ENCODE peak calls at places on chromosome 5, in four cellular contexts. One of them, this sample, is unnamed.
A peak's percentile ranks its signal among the peaks of the same experiment; 100 is the strongest.

GRCh38 chr5:118253401-118254061 is 734.8 kb downstream of the DTWD2 start:
- DNase-seq in fibroblast of lung: no peak
- DNase-seq in B cell: no peak
- DNase-seq in stromal cell of bone marrow: peak; percentile 33
- DNase-seq in this sample: no peak

GRCh38 chr5:136058031-136058971 is 29.5 kb downstream of the TGFBI start:
- DNase-seq in fibroblast of lung: peak; percentile 99
- DNase-seq in B cell: no peak
- DNase-seq in stromal cell of bone marrow: peak; percentile 92
- DNase-seq in this sample: no peak

GRCh38 chr5:108650997-108651396 is 96.7 kb upstream of the FER start:
- DNase-seq in fibroblast of lung: peak; percentile 80
- DNase-seq in B cell: no peak
- DNase-seq in stromal cell of bone marrow: peak; percentile 81
- DNase-seq in this sample: no peak

GRCh38 chr5:145465487-145466263 is 369.5 kb downstream of the PRELID2 start:
- DNase-seq in fibroblast of lung: no peak
- DNase-seq in B cell: no peak
- DNase-seq in stromal cell of bone marrow: no peak
- DNase-seq in this sample: no peak

GRCh38 chr5:173211284-173211683 is 23.7 kb downstream of the NKX2-5 start:
- DNase-seq in fibroblast of lung: no peak
- DNase-seq in B cell: no peak
- DNase-seq in stromal cell of bone marrow: no peak
- DNase-seq in this sample: no peak

GRCh38 chr5:65018763-65019162 is 250.0 kb downstream of the CWC27 start:
- DNase-seq in fibroblast of lung: no peak
- DNase-seq in B cell: no peak
- DNase-seq in stromal cell of bone marrow: no peak
- DNase-seq in this sample: no peak

GRCh38 chr5:90534922-90535321 is 5.5 kb upstream of the LYSMD3 start:
- DNase-seq in fibroblast of lung: no peak
- DNase-seq in B cell: no peak
- DNase-seq in stromal cell of bone marrow: no peak
- DNase-seq in this sample: no peak

GRCh38 chr5:144742376-144742775 is 571.7 kb downstream of the KCTD16 start:
- DNase-seq in fibroblast of lung: no peak
- DNase-seq in B cell: no peak
- DNase-seq in stromal cell of bone marrow: no peak
- DNase-seq in this sample: no peak

GRCh38 chr5:157143127-157143959 is 678 bp upstream of the MED7 start:
- DNase-seq in fibroblast of lung: peak; percentile 21
- DNase-seq in B cell: no peak
- DNase-seq in stromal cell of bone marrow: peak; percentile 6
- DNase-seq in this sample: peak; percentile 78

GRCh38 chr5:167051369-167051768 is 1240.1 kb upstream of the WWC1 start:
- DNase-seq in fibroblast of lung: no peak
- DNase-seq in B cell: no peak
- DNase-seq in stromal cell of bone marrow: no peak
- DNase-seq in this sample: no peak

GRCh38 chr5:171424726-171425125 is 5.3 kb downstream of the FGF18 start:
- DNase-seq in fibroblast of lung: no peak
- DNase-seq in B cell: no peak
- DNase-seq in stromal cell of bone marrow: no peak
- DNase-seq in this sample: no peak

GRCh38 chr5:74081126-74081525 is 455.1 kb downstream of the ARHGEF28 start:
- DNase-seq in fibroblast of lung: no peak
- DNase-seq in B cell: no peak
- DNase-seq in stromal cell of bone marrow: no peak
- DNase-seq in this sample: no peak

GRCh38 chr5:113337515-113338140 is 97.2 kb downstream of the TSSK1B start:
- DNase-seq in fibroblast of lung: peak; percentile 69
- DNase-seq in B cell: no peak
- DNase-seq in stromal cell of bone marrow: no peak
- DNase-seq in this sample: no peak

GRCh38 chr5:127042593-127042992 is 12.2 kb upstream of the MARCHF3 start:
- DNase-seq in fibroblast of lung: peak; percentile 6
- DNase-seq in B cell: peak; percentile 16
- DNase-seq in stromal cell of bone marrow: no peak
- DNase-seq in this sample: no peak

GRCh38 chr5:114419941-114420340 is 58.1 kb downstream of the KCNN2 start:
- DNase-seq in fibroblast of lung: peak; percentile 9
- DNase-seq in B cell: no peak
- DNase-seq in stromal cell of bone marrow: peak; percentile 62
- DNase-seq in this sample: no peak

GRCh38 chr5:179268966-179269693 is 76.1 kb downstream of the ADAMTS2 start:
- DNase-seq in fibroblast of lung: no peak
- DNase-seq in B cell: no peak
- DNase-seq in stromal cell of bone marrow: no peak
- DNase-seq in this sample: no peak

GRCh38 chr5:96370981-96371380 is 62.1 kb downstream of the PCSK1 start:
- DNase-seq in fibroblast of lung: no peak
- DNase-seq in B cell: no peak
- DNase-seq in stromal cell of bone marrow: no peak
- DNase-seq in this sample: no peak

GRCh38 chr5:166581827-166582226 is 1709.6 kb upstream of the WWC1 start:
- DNase-seq in fibroblast of lung: peak; percentile 28
- DNase-seq in B cell: no peak
- DNase-seq in stromal cell of bone marrow: no peak
- DNase-seq in this sample: no peak

GRCh38 chr5:130045334-130045733 is 141.1 kb downstream of the CHSY3 start:
- DNase-seq in fibroblast of lung: peak; percentile 20
- DNase-seq in B cell: no peak
- DNase-seq in stromal cell of bone marrow: peak; percentile 6
- DNase-seq in this sample: no peak

GRCh38 chr5:553874-554273 is 29.6 kb upstream of the SLC9A3 start:
- DNase-seq in fibroblast of lung: no peak
- DNase-seq in B cell: no peak
- DNase-seq in stromal cell of bone marrow: no peak
- DNase-seq in this sample: no peak

GRCh38 chr5:56950626-56951130 is 1.2 kb downstream of the MIER3 start:
- DNase-seq in fibroblast of lung: peak; percentile 66
- DNase-seq in B cell: peak; percentile 57
- DNase-seq in stromal cell of bone marrow: peak; percentile 59
- DNase-seq in this sample: peak; percentile 22

GRCh38 chr5:78109891-78110324 is 184.6 kb downstream of the AP3B1 start:
- DNase-seq in fibroblast of lung: no peak
- DNase-seq in B cell: peak; percentile 72
- DNase-seq in stromal cell of bone marrow: no peak
- DNase-seq in this sample: no peak

GRCh38 chr5:33978307-33978706 is 6.2 kb downstream of the SLC45A2 start:
- DNase-seq in fibroblast of lung: no peak
- DNase-seq in B cell: no peak
- DNase-seq in stromal cell of bone marrow: no peak
- DNase-seq in this sample: no peak

GRCh38 chr5:108536321-108536720 is 154.4 kb upstream of the FBXL17 start:
- DNase-seq in fibroblast of lung: no peak
- DNase-seq in B cell: no peak
- DNase-seq in stromal cell of bone marrow: no peak
- DNase-seq in this sample: no peak

GRCh38 chr5:124644582-124644981 is 101.9 kb downstream of the ZNF608 start:
- DNase-seq in fibroblast of lung: no peak
- DNase-seq in B cell: no peak
- DNase-seq in stromal cell of bone marrow: no peak
- DNase-seq in this sample: no peak

GRCh38 chr5:150554857-150555256 is 46.9 kb downstream of the NDST1 start:
- DNase-seq in fibroblast of lung: no peak
- DNase-seq in B cell: no peak
- DNase-seq in stromal cell of bone marrow: no peak
- DNase-seq in this sample: no peak

GRCh38 chr5:169637085-169637855 is at the start of gene DOCK2:
- DNase-seq in fibroblast of lung: no peak
- DNase-seq in B cell: peak; percentile 84
- DNase-seq in stromal cell of bone marrow: no peak
- DNase-seq in this sample: no peak

GRCh38 chr5:139925163-139925562 is 117.9 kb downstream of the NRG2 start:
- DNase-seq in fibroblast of lung: no peak
- DNase-seq in B cell: no peak
- DNase-seq in stromal cell of bone marrow: no peak
- DNase-seq in this sample: no peak

GRCh38 chr5:115457985-115458384 is 86.6 kb downstream of the FEM1C start:
- DNase-seq in fibroblast of lung: peak; percentile 54
- DNase-seq in B cell: no peak
- DNase-seq in stromal cell of bone marrow: peak; percentile 15
- DNase-seq in this sample: peak; percentile 61

GRCh38 chr5:94908889-94909480 is 290.5 kb downstream of the SLF1 start:
- DNase-seq in fibroblast of lung: peak; percentile 20
- DNase-seq in B cell: peak; percentile 11
- DNase-seq in stromal cell of bone marrow: no peak
- DNase-seq in this sample: no peak

GRCh38 chr5:151001436-151001835 is 19.0 kb upstream of the GPX3 start:
- DNase-seq in fibroblast of lung: no peak
- DNase-seq in B cell: no peak
- DNase-seq in stromal cell of bone marrow: no peak
- DNase-seq in this sample: no peak

GRCh38 chr5:129904102-129904666 is at the start of gene CHSY3:
- DNase-seq in fibroblast of lung: peak; percentile 86
- DNase-seq in B cell: peak; percentile 6
- DNase-seq in stromal cell of bone marrow: peak; percentile 77
- DNase-seq in this sample: peak; percentile 54

GRCh38 chr5:129963359-129963758 is 59.1 kb downstream of the CHSY3 start:
- DNase-seq in fibroblast of lung: peak; percentile 95
- DNase-seq in B cell: no peak
- DNase-seq in stromal cell of bone marrow: peak; percentile 96
- DNase-seq in this sample: no peak

GRCh38 chr5:106167766-106168165 is 1503.0 kb downstream of the EFNA5 start:
- DNase-seq in fibroblast of lung: no peak
- DNase-seq in B cell: no peak
- DNase-seq in stromal cell of bone marrow: peak; percentile 51
- DNase-seq in this sample: no peak